ENCODE peak calls at places on chromosomes 1 and 21, in seven cellular contexts. L is NT2/D1, R is IMR-90, I is SJSA1, P is heart left ventricle, M is psoas muscle, Y is breast epithelium. H is an unnamed sample. For H3K4me1, the result is how much of the 10 kb centered on the place peaks cover.

GRCh38 chr1:21814241-21814918 is 2.3 kb downstream of the LDLRAD2 start:
- DNase-seq in L (no peak), R (no peak), I (no peak), P (no peak), M (no peak), Y (no peak), H (no peak)

GRCh38 chr1:31387612-31388011 is 14.7 kb upstream of the FABP3 start:
- DNase-seq in L (no peak), R (no peak), I (no peak), P (no peak), M (no peak), Y (no peak), H (no peak)

GRCh38 chr1:168726719-168727118 is 2.3 kb downstream of the DPT start:
- DNase-seq in L (no peak), R (no peak), I (no peak), P (no peak), M (no peak), Y (no peak), H (no peak)

GRCh38 chr1:98793136-98793535 is 131.6 kb downstream of the SNX7 start:
- DNase-seq in L (no peak), R (no peak), I (no peak), P (no peak), M (no peak), Y (no peak), H (no peak)

GRCh38 chr1:111139234-111139955 is 498 bp downstream of the DRAM2 start:
- DNase-seq in L (peak), R (peak), I (peak), P (peak), M (peak), Y (peak), H (no peak)

GRCh38 chr1:36344395-36344680 is 20.9 kb upstream of the EVA1B start:
- DNase-seq in L (no peak), R (no peak), I (no peak), P (no peak), M (no peak), Y (no peak), H (no peak)

GRCh38 chr1:38173157-38173831 is 126.7 kb upstream of the POU3F1 start:
- DNase-seq in L (no peak), R (no peak), I (no peak), P (no peak), M (no peak), Y (no peak), H (no peak)

GRCh38 chr1:169727307-169727706 is 6.6 kb downstream of the SELE start:
- DNase-seq in L (no peak), R (no peak), I (no peak), P (no peak), M (no peak), Y (no peak), H (no peak)

DNA sequence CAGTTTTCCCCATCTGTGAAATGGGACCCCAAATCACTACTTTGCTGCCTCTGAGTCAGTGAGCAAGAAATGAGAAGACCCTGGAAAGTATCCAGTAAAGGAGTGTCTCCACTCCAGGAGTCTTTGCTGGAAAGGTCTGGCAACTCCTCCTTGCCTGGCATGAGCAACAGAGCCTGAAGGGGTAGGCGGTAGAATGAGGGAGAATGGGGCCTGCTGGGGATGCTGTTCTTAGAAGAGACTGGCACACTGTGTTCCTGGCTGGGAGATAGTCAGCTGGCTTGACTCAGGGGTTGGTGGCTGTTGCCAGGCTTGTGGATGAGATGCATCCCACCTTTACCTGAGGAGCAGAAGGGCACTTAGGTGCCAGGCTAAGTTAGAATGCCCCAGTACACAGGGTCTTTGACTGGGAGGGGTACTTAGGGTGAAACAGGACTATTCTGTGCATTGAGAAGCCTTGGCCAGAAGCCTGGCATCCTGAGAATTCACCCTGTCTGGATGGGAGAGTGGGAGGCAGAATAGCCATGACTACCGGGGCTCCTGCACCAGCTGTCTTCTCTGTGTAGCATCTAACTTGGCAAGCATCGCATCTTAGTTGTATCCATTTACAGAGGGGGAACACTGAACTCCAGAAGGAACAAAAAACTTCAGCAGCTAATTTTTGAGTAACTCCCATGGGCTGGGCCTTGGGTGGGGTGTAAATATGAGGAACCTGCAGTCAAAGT is 2.5 kb downstream of the MFSD2A start:
- DNase-seq in L (no peak), R (peak), I (no peak), P (no peak), M (no peak), Y (peak), H (no peak)
- H3K4me1 ChIP-seq in L (under half), R (under half), I (under half), P (under half), M (under half), Y (under half), H (under half)

DNA sequence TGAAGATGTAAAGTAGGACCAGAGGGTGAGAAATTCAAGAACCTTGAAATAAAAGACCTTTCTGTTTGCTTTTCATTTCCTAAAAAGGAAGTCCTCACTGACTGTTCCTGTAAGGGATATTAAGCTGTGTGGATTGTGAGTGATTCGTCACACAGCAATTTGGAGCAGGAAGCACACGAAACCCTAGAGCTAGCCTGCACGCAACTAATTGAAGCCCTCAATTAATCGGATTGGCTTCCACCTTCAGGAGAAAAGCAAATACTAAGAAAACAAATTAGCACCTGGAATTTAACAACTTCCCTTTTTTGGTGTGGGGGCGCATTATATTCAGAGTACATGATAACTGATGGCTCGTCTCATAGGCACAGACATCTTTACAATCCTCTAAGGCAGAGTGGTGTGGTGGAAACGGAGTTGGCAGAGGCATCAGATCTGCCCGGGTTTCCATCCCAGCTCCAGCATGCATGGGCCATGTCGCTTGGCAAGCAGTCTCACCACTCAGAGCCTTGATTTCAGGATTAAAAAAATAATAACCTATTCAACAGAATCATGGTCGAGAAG is 95.2 kb downstream of the KCNJ15 start:
- DNase-seq in L (peak), R (peak), I (peak), P (no peak), M (no peak), Y (no peak), H (no peak)
- H3K4me1 ChIP-seq in L (under half), R (under half), I (under half), P (under half), M (under half), Y (under half), H (under half)

GRCh38 chr1:186617860-186618780 is 62.1 kb downstream of the PTGS2 start:
- DNase-seq in L (no peak), R (no peak), I (no peak), P (peak), M (peak), Y (peak), H (peak)
- H3K4me1 ChIP-seq in L (under half), R (under half), I (under half), P (under half), M (under half), Y (under half), H (under half)

GRCh38 chr1:2283371-2283990 is 55.4 kb downstream of the SKI start:
- DNase-seq in L (no peak), R (no peak), I (no peak), P (no peak), M (no peak), Y (no peak), H (no peak)
- H3K4me1 ChIP-seq in L (under half), R (under half), I (under half), P (under half), M (under half), Y (under half), H (half or more)

DNA sequence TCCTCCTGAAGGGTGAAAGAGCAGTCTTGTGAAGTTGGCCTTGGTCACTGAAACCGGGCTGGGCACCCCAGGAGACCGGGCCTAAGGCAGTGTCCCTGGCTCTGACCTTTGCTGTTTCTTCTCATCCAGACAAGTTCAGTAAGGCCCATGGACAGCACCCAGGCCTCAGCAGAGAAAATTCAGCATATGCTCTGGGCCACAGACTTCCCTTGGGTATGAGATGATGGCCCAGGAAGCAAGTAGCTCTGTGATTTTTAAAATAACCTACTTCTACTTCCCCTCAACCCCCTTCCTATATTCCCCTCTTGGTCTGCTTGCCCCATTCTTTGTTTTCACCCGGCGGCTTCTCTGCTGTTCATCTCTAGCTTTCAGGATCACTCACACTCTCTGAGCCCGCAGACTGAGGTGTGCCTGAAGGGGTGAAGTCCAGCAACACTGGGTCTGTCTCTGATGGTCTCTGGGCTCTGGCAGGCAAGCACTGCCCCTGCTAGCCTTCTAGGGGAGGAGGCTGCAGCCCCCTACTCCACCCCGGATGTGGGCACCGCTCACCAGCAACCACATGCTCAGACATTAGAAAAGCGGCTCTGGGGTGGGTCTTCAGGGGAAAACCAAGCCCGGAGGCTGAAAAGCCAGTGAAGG is 2.9 kb upstream of the GPR25 start:
- DNase-seq in L (no peak), R (no peak), I (no peak), P (no peak), M (no peak), Y (no peak), H (peak)
- H3K4me1 ChIP-seq in L (under half), R (under half), I (under half), P (under half), M (under half), Y (under half), H (under half)

GRCh38 chr1:209158851-209159250 is 424.7 kb upstream of the CAMK1G start:
- DNase-seq in L (no peak), R (no peak), I (no peak), P (no peak), M (no peak), Y (no peak), H (no peak)
- H3K4me1 ChIP-seq in L (under half), R (under half), I (under half), P (under half), M (under half), Y (under half), H (under half)

DNA sequence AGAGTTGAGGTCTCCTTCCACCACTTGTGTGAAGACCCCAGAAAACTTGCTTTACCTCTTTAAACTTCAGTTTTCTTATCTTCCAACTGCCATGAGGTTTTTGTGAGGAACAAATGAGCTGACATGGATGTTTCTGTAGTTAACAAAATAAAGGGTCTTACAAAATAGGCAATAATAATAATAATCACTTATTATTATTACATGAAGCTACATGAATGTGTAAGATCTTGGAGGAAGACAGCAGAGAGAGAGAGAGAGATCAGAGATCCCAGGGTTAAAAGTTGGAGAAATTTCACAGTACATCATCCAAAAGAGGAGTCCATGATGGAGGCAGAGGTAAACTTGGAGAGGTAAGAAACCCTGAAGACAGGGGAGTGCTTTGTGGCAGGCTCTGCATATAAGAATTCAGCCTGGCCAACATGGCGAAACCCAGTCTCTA is 10.7 kb downstream of the RCC1 start:
- DNase-seq in L (no peak), R (no peak), I (peak), P (no peak), M (no peak), Y (no peak), H (no peak)
- H3K4me1 ChIP-seq in L (under half), R (under half), I (under half), P (under half), M (under half), Y (under half), H (under half)

GRCh38 chr1:8518490-8518801 is 200.5 kb downstream of the SLC45A1 start:
- DNase-seq in L (no peak), R (no peak), I (no peak), P (no peak), M (no peak), Y (no peak), H (no peak)
- H3K4me1 ChIP-seq in L (under half), R (under half), I (under half), P (under half), M (half or more), Y (under half), H (under half)

DNA sequence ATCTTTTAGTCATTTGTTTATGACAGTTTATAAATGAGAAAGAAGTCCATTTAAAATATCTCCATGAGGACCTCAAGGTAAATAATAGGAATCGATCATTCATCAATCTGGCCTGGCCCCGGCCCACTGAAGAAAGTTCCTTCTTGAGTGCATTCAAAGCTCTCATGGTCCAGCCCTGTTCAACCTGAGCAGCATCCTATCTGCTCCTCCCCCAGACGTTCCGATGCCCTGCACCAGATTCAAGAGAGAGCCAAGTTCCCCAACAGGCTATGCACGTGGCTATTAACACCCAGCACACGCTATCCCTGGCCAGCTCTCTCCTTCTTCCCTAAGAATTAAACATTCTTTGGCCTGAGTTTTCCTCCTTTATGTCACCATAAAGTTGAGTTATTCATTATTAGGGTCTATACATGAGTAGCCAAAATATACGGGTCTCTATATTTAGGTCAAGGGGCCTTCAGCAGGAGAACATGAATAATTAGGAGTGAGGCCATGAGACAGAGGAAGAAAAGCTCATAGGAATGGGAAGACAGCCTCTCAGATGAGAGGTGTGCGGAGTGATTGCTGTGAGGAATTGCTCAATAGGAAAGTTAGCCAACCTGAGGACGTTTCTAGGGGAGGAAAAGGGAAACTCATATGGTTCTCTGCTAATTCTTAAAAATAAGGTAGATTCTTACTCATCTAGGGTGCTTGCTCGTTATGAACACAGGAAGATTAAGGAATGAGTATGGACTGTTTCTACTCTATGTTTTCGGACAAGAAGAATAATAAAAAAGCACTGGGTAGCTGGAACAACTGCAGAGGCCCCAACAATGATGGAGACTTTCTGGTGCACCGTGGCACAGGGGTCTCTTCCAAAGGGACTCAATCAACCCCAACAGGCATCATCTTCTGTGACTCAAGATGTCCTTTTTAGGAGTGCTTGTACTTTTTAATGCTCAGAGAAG is 23.6 kb downstream of the RUNX1 start:
- DNase-seq in L (no peak), R (no peak), I (no peak), P (no peak), M (no peak), Y (no peak), H (no peak)
- H3K4me1 ChIP-seq in L (under half), R (under half), I (under half), P (under half), M (under half), Y (under half), H (under half)

H was measured in sigmoid colon.